ENCODE peak calls at places on chromosomes 2 and 18, in four cellular contexts. L is gastrocnemius medialis, A is breast epithelium, B is A549. N is an unnamed sample.
A peak's percentile ranks its signal among the peaks of the same experiment; 100 is the strongest.

GRCh38 chr2:160157861-160158813 is 41.9 kb downstream of the ITGB6 start:
- DNase-seq in L (no peak), A (no peak), B (no peak), N (no peak)

GRCh38 chr2:8456149-8457091 is 225.4 kb upstream of the ID2 start:
- DNase-seq in L (no peak), A (no peak), B (no peak), N (no peak)

GRCh38 chr2:150596071-150596470 is 108.6 kb upstream of the RND3 start:
- DNase-seq in L (no peak), A (no peak), B (no peak), N (no peak)

GRCh38 chr2:148653437-148653836 is 8.9 kb downstream of the EPC2 start:
- DNase-seq in L (no peak), A (no peak), B (no peak), N (no peak)

GRCh38 chr2:240465268-240465764 is 29.9 kb downstream of the GPC1 start:
- DNase-seq in L (peak; percentile 11), A (peak; percentile 48), B (no peak), N (no peak)

GRCh38 chr2:105754011-105754410 is 9.3 kb downstream of the NCK2 start:
- DNase-seq in L (no peak), A (no peak), B (no peak), N (no peak)

GRCh38 chr2:70987386-70987785 is 7.3 kb downstream of the TEX261 start:
- DNase-seq in L (no peak), A (no peak), B (no peak), N (no peak)

GRCh38 chr2:25473758-25474335 is 132.1 kb upstream of the DNMT3A start:
- DNase-seq in L (no peak), A (no peak), B (no peak), N (no peak)

GRCh38 chr2:88180594-88181240 is 10.6 kb downstream of the THNSL2 start:
- DNase-seq in L (no peak), A (no peak), B (peak; percentile 45), N (no peak)

GRCh38 chr2:172431993-172432392 is 4.6 kb downstream of the ITGA6 start:
- DNase-seq in L (no peak), A (no peak), B (no peak), N (no peak)

GRCh38 chr2:233422649-233423435 is 68.5 kb downstream of the DGKD start:
- DNase-seq in L (peak; percentile 69), A (no peak), B (no peak), N (no peak)

GRCh38 chr18:582465-582864 is 2.3 kb downstream of the CETN1 start:
- DNase-seq in L (no peak), A (no peak), B (no peak), N (no peak)

GRCh38 chr2:25514043-25514627 is 159.2 kb downstream of the DTNB start:
- DNase-seq in L (no peak), A (no peak), B (no peak), N (no peak)

GRCh38 chr2:215419113-215419512 is 16.8 kb downstream of the FN1 start:
- DNase-seq in L (no peak), A (no peak), B (peak; percentile 32), N (no peak)

GRCh38 chr2:101558740-101559508 is 84.0 kb upstream of the RFX8 start:
- DNase-seq in L (no peak), A (no peak), B (no peak), N (no peak)

GRCh38 chr2:177400337-177400923 is 7.9 kb downstream of the AGPS start:
- DNase-seq in L (no peak), A (no peak), B (no peak), N (no peak)

GRCh38 chr2:105394951-105395611 is 3.8 kb downstream of the FHL2 start:
- DNase-seq in L (no peak), A (no peak), B (no peak), N (no peak)

GRCh38 chr2:158142568-158143332 is 41.1 kb downstream of the UPP2 start:
- DNase-seq in L (no peak), A (no peak), B (no peak), N (no peak)

GRCh38 chr2:68737717-68738116 is 3.1 kb downstream of the ARHGAP25 start:
- DNase-seq in L (no peak), A (no peak), B (no peak), N (no peak)

GRCh38 chr2:137168564-137168963 is 403.2 kb downstream of the THSD7B start:
- DNase-seq in L (no peak), A (no peak), B (no peak), N (no peak)

GRCh38 chr2:133993160-133993559 is 260.7 kb upstream of the MGAT5 start:
- DNase-seq in L (peak; percentile 21), A (no peak), B (no peak), N (no peak)

GRCh38 chr2:68831688-68832087 is 39.5 kb downstream of the BMP10 start:
- DNase-seq in L (no peak), A (no peak), B (no peak), N (peak; percentile 26)

GRCh38 chr2:145760781-145761649 is 1241.1 kb upstream of the ZEB2 start:
- DNase-seq in L (no peak), A (no peak), B (peak; percentile 71), N (no peak)

GRCh38 chr2:149575742-149576141 is 11.8 kb downstream of the MMADHC start:
- DNase-seq in L (no peak), A (no peak), B (no peak), N (no peak)

GRCh38 chr2:119366649-119367471 is at the start of the genes C2orf76 and DBI:
- DNase-seq in L (peak; percentile 96), A (peak; percentile 95), B (peak; percentile 96), N (peak; percentile 93)
- TF ChIP-seq POLR2A in L (peak; percentile 90), A (peak; percentile 73), B (peak; percentile 73), N (peak; percentile 80)

DNA sequence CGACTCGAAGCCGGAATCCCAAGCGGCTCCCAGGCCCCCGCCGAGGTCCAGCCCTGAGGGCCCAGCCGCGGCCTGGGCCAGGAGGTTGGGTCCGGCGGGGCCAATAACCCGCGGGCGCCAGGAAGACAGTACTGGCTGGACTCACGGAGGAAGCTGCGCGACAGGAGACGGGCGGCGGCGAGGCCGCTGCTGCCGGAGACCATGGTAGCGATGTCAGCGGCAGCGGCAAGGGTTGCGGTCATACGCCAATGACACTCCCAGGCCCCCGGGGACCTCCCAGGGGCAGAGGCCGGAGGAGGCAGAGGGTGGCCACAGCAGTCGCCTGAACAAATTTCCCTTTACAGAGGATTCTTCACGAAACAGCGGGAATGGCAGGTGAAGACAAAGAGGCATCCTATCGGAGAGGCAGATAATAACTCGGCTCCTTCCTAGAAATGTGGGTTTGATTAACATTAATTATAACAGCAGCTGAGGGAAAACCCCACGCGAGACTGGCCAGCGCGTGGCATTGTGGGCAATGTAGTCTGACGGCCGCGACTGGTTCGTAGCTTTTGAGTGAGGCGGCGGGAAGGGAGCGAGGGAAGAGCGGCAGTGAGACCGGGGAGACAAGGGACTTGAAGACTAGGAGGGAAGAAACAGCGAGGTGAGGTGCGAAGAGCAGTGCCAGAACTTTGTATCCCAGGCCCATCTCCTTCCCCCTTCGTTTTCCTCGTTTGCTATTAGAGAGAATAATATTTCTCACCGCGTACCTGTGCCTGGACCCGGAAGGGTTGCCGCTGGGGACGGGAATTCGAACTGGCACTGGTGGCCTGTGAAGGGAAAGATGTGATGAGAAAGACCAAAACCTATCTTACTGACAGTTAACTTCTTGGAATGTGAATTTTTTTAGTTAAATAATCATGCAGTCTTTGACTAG is at the start of gene SUCLG1:
- DNase-seq in L (peak; percentile 81), A (peak; percentile 84), B (peak; percentile 89), N (peak; percentile 80)
- TF ChIP-seq POLR2A in L (peak; percentile 71), A (no peak), B (peak; percentile 58), N (peak; percentile 71)

GRCh38 chr2:237859533-237860272 is at the start of gene RAMP1:
- DNase-seq in L (peak; percentile 57), A (no peak), B (no peak), N (no peak)

GRCh38 chr2:237860273-237860935 is 981 bp downstream of the RAMP1 start:
- DNase-seq in L (no peak), A (no peak), B (no peak), N (no peak)

GRCh38 chr2:237859082-237859433 is 365 bp upstream of the RAMP1 start:
- DNase-seq in L (no peak), A (no peak), B (no peak), N (no peak)

GRCh38 chr2:237857791-237858190 is 1.6 kb upstream of the RAMP1 start:
- DNase-seq in L (no peak), A (no peak), B (no peak), N (no peak)

GRCh38 chr2:237858294-237859081 is 935 bp upstream of the RAMP1 start:
- DNase-seq in L (peak; percentile 81), A (no peak), B (peak; percentile 72), N (peak; percentile 88)
- TF ChIP-seq POLR2A in L (no peak), A (no peak), B (no peak), N (no peak)

GRCh38 chr2:152200101-152200500 is 24.5 kb upstream of the STAM2 start:
- DNase-seq in L (no peak), A (no peak), B (no peak), N (no peak)

GRCh38 chr2:152198499-152198898 is 22.9 kb upstream of the STAM2 start:
- DNase-seq in L (no peak), A (no peak), B (no peak), N (no peak)

GRCh38 chr2:152201466-152201830 is 25.9 kb upstream of the STAM2 start:
- DNase-seq in L (no peak), A (no peak), B (no peak), N (no peak)

DNA sequence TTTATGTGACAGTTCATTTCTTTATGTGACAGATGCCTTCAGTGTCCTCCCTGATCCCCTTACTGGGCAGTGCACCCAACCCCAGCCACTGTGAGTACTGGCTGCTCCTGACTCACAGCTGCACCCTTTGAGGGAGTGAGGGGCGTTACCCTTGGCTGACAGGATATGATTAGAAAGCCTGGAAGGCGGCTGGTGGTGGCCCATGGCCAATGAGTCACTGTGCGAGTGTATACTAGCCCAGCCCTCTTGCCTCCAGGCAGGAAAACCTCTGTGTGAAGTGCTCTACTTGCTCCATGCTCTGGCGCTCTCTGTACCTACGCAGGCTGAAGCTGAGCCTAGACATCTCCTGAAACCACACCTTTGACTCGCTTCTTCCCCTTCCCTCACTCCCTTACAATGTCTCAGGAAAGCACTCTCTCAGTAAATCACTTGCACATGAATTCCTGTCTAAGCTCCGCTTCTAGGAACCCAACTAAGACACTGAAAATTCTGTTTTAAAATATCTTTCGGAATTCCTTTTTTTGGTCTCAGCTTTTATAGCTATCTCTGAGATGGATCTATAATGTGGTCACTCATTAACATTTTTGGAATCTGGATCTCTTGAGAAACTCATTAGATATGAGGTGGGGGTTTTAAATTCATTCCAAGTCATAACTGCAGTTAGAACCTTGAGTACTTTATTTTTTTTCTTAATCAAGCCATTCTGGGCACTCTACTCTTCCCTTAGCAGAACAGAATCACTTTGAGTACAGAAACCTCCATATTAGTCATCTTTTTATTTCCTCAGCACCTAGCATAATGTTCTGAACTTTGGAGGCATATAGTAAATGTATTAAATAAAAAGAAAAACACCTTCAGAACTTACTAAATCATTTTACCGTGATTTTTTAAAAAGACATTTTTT is 25.3 kb upstream of the STAM2 start:
- DNase-seq in L (peak; percentile 84), A (no peak), B (peak; percentile 92), N (peak; percentile 79)
- TF ChIP-seq POLR2A in L (peak; percentile 32), A (no peak), B (no peak), N (peak; percentile 53)

N was measured in H54.